ENCODE peak calls at places on chromosomes 1 and 21, in four cellular contexts. J is thoracic aorta, O is cardiac muscle cell, N is lower leg skin. B is an unnamed sample.
A peak's percentile ranks its signal among the peaks of the same experiment; 100 is the strongest.

GRCh38 chr1:82795503-82796149 is 994.9 kb downstream of the ADGRL2 start:
- DNase-seq in O (no peak), N (no peak), J (no peak), B (no peak)

GRCh38 chr1:91546876-91547275 is 46.2 kb downstream of the CDC7 start:
- DNase-seq in O (peak; percentile 38), J (no peak), N (no peak), B (no peak)

GRCh38 chr1:97138515-97139032 is 417.0 kb downstream of the PTBP2 start:
- DNase-seq in O (peak; percentile 8), N (no peak), J (no peak), B (no peak)

GRCh38 chr1:222224576-222224975 is 323.3 kb downstream of the HHIPL2 start:
- DNase-seq in J (no peak), N (no peak), O (peak; percentile 7), B (no peak)

GRCh38 chr1:213484333-213484732 is 433.3 kb downstream of the RPS6KC1 start:
- DNase-seq in N (no peak), O (no peak), J (no peak), B (no peak)

GRCh38 chr1:62131093-62131725 is 63.4 kb upstream of the L1TD1 start:
- DNase-seq in N (no peak), J (no peak), O (peak; percentile 83), B (no peak)

GRCh38 chr1:219716611-219717114 is 103.8 kb upstream of the ZC3H11B start:
- DNase-seq in N (no peak), J (no peak), O (peak; percentile 36), B (no peak)

GRCh38 chr1:66349277-66349676 is 184.7 kb upstream of the SGIP1 start:
- DNase-seq in N (no peak), O (no peak), J (no peak), B (no peak)

GRCh38 chr1:174990382-174990999 is 9.3 kb upstream of the CACYBP start:
- DNase-seq in N (no peak), J (no peak), O (peak; percentile 43), B (no peak)

GRCh38 chr1:177871633-177872562 is 98.0 kb downstream of the SEC16B start:
- DNase-seq in J (no peak), N (no peak), O (no peak), B (no peak)

GRCh38 chr1:246329900-246330299 is 177.2 kb downstream of the SMYD3 start:
- DNase-seq in J (no peak), O (no peak), N (no peak), B (no peak)

GRCh38 chr1:110187139-110187890 is 22.8 kb upstream of the KCNC4 start:
- DNase-seq in J (no peak), N (no peak), O (peak; percentile 39), B (no peak)

GRCh38 chr1:189149547-189150375 is 1327.9 kb downstream of the BRINP3 start:
- DNase-seq in J (no peak), N (no peak), O (no peak), B (no peak)

GRCh38 chr1:161730050-161730564 is 8.8 kb downstream of the FCRLB start:
- DNase-seq in O (peak; percentile 44), J (no peak), N (no peak), B (no peak)

GRCh38 chr1:200525167-200526123 is 95.1 kb downstream of the KIF14 start:
- DNase-seq in N (no peak), O (peak; percentile 48), J (no peak), B (no peak)

GRCh38 chr1:194024659-194025058 is 838.2 kb upstream of the B3GALT2 start:
- DNase-seq in J (no peak), N (no peak), O (peak; percentile 97), B (no peak)

GRCh38 chr1:32768110-32768857 is 48.9 kb downstream of the YARS1 start:
- DNase-seq in O (no peak), J (no peak), N (no peak), B (no peak)

GRCh38 chr1:160954158-160955104 is at the start of gene ITLN2:
- DNase-seq in J (no peak), N (no peak), O (peak; percentile 68), B (no peak)

GRCh38 chr1:67987046-67987799 is 63.2 kb downstream of the DIRAS3 start:
- DNase-seq in J (no peak), N (no peak), O (peak; percentile 96), B (no peak)

GRCh38 chr1:40662864-40663263 is 2.6 kb downstream of the RIMS3 start:
- DNase-seq in N (no peak), J (no peak), O (peak; percentile 12), B (no peak)

GRCh38 chr1:210883821-210884220 is 250.1 kb downstream of the KCNH1 start:
- DNase-seq in N (no peak), J (no peak), O (no peak), B (no peak)

GRCh38 chr1:200628223-200628868 is 7.8 kb upstream of the KIF14 start:
- DNase-seq in J (no peak), O (no peak), N (no peak), B (no peak)

DNA sequence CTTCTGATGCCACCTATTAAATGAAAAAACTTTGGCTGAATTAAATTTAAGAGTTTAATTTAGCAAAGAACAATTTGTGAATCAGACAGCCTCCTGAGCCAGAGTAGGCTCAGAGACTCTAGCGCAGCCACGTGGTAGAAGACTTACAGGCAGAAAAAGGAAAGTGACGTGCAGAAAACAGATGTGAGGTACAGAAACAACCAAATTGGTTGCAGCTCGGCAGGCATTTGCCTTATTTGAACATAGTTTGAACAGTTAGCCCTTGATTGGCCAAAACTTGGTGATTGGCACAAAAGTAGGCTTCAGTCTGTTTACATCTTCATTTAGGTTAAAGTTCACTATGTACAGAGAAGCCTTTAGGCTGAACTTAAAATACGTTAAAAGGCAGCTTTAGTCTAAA is 22.9 kb downstream of the TCP10L start:
- DNase-seq in N (peak; percentile 39), J (peak; percentile 19), O (peak; percentile 89), B (no peak)
- TF ChIP-seq CTCF in N (no peak), J (peak; percentile 32), O (peak; percentile 77), B (peak; percentile 70)

GRCh38 chr1:6414881-6415280 is 4.8 kb downstream of the HES2 start:
- DNase-seq in N (no peak), O (no peak), J (no peak), B (no peak)
- TF ChIP-seq CTCF in N (no peak), O (no peak), J (no peak), B (no peak)

GRCh38 chr1:18920931-18921330 is 18.6 kb upstream of the ALDH4A1 start:
- DNase-seq in O (no peak), J (no peak), N (no peak), B (no peak)

GRCh38 chr1:18917071-18917799 is 14.9 kb upstream of the ALDH4A1 start:
- DNase-seq in J (no peak), O (no peak), N (no peak), B (peak; percentile 86)

GRCh38 chr1:18919174-18919905 is 17.0 kb upstream of the ALDH4A1 start:
- DNase-seq in O (no peak), J (no peak), N (no peak), B (no peak)

GRCh38 chr1:18919949-18920348 is 17.6 kb upstream of the ALDH4A1 start:
- DNase-seq in J (no peak), N (no peak), O (no peak), B (no peak)

DNA sequence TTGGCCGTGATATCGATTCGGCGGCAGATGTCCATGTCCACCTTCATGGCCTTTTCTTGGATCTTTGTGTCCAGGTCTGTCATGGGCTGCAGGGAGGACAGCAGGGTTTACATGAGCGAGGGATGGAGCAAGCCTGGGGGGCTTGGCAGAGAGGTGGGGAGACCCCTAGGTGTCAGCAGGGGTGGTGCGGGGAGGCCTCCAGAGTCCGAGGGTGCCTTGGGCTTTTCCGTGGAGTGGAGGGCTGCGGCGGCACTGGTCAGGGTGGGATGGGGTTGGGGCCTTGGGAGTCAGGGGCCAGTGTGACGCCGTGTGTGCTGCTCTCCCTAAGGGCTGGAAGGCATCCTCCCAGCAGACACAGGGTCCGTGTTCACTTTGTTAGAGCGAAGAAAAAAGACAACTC is 16.1 kb upstream of the ALDH4A1 start:
- DNase-seq in O (no peak), N (no peak), J (no peak), B (no peak)
- TF ChIP-seq CTCF in O (no peak), N (no peak), J (no peak), B (no peak)

GRCh38 chr21:26843912-26844257 is 1.3 kb downstream of the ADAMTS1 start:
- DNase-seq in O (peak; percentile 66), J (no peak), N (no peak), B (no peak)

GRCh38 chr21:26845066-26845749 is at the start of gene ADAMTS1:
- DNase-seq in O (peak; percentile 96), N (peak; percentile 83), J (peak; percentile 77), B (peak; percentile 96)

GRCh38 chr21:26844258-26845065 is 747 bp downstream of the ADAMTS1 start:
- DNase-seq in N (no peak), O (peak; percentile 61), J (no peak), B (no peak)

GRCh38 chr21:26842300-26842699 is 2.9 kb downstream of the ADAMTS1 start:
- DNase-seq in O (peak; percentile 64), N (no peak), J (no peak), B (no peak)

DNA sequence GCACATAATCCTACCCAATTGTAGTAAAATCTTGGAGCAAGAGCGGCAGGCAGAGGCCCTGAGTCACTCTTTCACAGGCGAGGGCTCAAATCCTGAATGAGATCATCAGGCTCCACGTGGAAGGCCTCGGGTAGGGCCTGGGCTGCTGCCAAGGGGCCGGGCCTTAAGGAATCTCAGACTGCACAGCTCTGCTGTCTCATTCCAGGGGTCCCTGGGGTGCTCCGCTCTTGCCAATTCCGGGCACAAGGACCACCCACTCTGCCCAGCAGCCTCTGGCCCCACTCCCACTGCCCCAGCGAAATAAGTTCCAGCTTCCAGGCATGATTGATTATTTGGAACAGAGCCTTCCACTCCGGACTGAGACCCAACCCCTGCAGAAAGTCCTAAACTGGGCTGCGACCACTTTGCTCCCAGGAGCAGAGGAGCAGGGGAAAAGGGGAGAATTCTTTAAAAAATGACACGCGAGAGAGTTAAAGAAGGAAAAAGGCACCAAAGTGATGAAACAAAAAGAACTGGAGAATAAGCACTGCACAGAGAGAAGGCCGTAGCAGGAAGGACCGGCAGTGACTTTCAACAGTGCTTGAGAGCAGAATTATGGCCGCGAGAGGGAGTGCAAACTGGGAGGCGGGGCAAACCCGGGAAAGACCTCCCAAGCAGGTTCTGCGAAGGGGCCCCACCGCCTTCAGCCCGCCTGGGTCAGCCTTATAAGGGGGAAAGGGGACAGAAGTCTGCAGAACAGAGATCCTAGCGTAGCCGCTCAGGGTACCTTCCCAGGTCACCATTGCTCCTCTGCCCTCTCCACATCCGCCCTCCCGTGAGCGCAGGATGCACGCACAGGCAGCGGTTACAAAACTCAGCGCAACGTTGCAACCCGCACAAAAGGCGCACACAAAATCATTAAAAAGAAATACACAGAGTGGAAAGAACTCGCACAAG is 2.0 kb downstream of the ADAMTS1 start:
- DNase-seq in O (peak; percentile 96), N (peak; percentile 90), J (peak; percentile 82), B (peak; percentile 96)
- TF ChIP-seq CTCF in O (peak; percentile 33), N (no peak), J (peak; percentile 28), B (peak; percentile 73)

GRCh38 chr1:228139931-228140723 is at the start of gene GUK1:
- DNase-seq in N (peak; percentile 100), O (peak; percentile 100), J (peak; percentile 100), B (peak; percentile 100)
- TF ChIP-seq CTCF in N (peak; percentile 23), O (no peak), J (peak; percentile 25), B (peak; percentile 61)

B was measured in chondrocyte.